ENCODE peak calls at places on chromosomes 16 and 17, in seven cellular contexts. R is IMR-90, S is AG09319, D is heart right ventricle, X is AG04449, M is natural killer cell, W is mesothelial cell of epicardium. C is an unnamed sample.

GRCh38 chr17:61235821-61236197 is 163.8 kb upstream of the TBX2 start:
- DNase-seq in R (peak), S (no peak), D (no peak), X (peak), M (no peak), W (no peak), C (no peak)

GRCh38 chr17:80957461-80957941 is 34.1 kb upstream of the CHMP6 start:
- DNase-seq in R (no peak), S (no peak), D (no peak), X (no peak), M (no peak), W (no peak), C (peak)

GRCh38 chr17:4607261-4607731 is 23.0 kb downstream of the SMTNL2 start:
- DNase-seq in R (no peak), S (no peak), D (no peak), X (no peak), M (no peak), W (no peak), C (no peak)

GRCh38 chr16:31350275-31351005 is 4.5 kb upstream of the ITGAX start:
- DNase-seq in R (no peak), S (no peak), D (no peak), X (no peak), M (peak), W (no peak), C (peak)

GRCh38 chr17:20967776-20968175 is 75.0 kb downstream of the USP22 start:
- DNase-seq in R (peak), S (no peak), D (no peak), X (no peak), M (no peak), W (no peak), C (no peak)

GRCh38 chr16:23934610-23935009 is 98.8 kb downstream of the PRKCB start:
- DNase-seq in R (no peak), S (no peak), D (no peak), X (no peak), M (no peak), W (no peak), C (no peak)

GRCh38 chr16:30417447-30418349 is 10.3 kb downstream of the ZNF771 start:
- DNase-seq in R (peak), S (peak), D (peak), X (peak), M (peak), W (peak), C (peak)

GRCh38 chr17:78993241-78993956 is 13.7 kb upstream of the LGALS3BP start:
- DNase-seq in R (peak), S (no peak), D (peak), X (no peak), M (no peak), W (peak), C (no peak)

GRCh38 chr16:30518552-30518951 is 7.8 kb downstream of the ZNF768 start:
- DNase-seq in R (no peak), S (no peak), D (no peak), X (no peak), M (no peak), W (no peak), C (no peak)

GRCh38 chr16:12898556-12898955 is 2.8 kb upstream of the SHISA9 start:
- DNase-seq in R (no peak), S (no peak), D (no peak), X (no peak), M (no peak), W (no peak), C (no peak)
- TF ChIP-seq CTCF in R (no peak), S (no peak), D (no peak), X (no peak), M (no peak), W (no peak), C (no peak)

GRCh38 chr16:76059701-76060100 is 217.5 kb upstream of the CNTNAP4 start:
- DNase-seq in R (no peak), S (no peak), D (no peak), X (no peak), M (no peak), W (no peak), C (no peak)
- TF ChIP-seq CTCF in R (no peak), S (no peak), D (no peak), X (no peak), M (no peak), W (no peak), C (no peak)

DNA sequence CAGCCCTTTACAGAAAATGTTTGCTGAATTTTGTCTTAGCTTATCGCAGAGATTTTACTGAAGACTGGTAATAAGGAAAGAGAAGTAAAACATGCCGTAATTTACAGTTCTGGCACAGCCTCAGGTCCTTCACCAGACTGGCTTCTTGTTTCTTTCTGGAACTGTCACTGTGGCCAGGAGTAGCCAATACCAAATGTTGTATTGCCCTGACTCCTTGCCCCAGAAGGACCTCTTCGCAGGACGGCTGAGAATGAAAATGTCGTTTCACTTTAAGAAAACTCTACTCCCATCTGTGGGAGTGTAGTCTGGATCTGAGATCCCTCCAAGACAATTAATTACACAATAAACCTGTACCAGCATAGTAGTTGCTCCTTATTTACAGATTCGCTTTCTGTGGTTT is 95.0 kb upstream of the GOT2 start:
- DNase-seq in R (no peak), S (no peak), D (no peak), X (no peak), M (no peak), W (no peak), C (no peak)
- TF ChIP-seq CTCF in R (no peak), S (no peak), D (no peak), X (no peak), M (no peak), W (no peak), C (no peak)

GRCh38 chr16:4641876-4642275 is 17.2 kb downstream of the MGRN1 start:
- DNase-seq in R (no peak), S (no peak), D (no peak), X (no peak), M (no peak), W (no peak), C (no peak)
- TF ChIP-seq CTCF in R (no peak), S (no peak), D (no peak), X (no peak), M (no peak), W (no peak), C (no peak)

DNA sequence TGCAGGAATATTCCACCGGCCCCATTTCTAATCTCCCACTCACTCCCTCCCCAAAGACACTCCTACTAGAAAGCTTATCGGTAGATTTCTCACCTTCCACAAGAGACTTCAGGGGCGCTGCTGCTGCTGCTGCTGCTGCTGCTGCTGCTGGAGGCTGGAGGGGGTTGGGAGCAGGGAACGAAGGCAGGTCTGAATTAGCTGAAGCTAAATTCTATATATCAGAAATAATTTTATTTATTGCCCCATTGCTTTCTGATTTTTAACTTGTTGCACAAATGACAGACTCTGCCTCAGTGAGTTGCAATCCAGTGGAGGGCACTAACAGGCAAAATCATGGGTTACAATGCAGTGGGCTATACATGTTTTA is 25.8 kb upstream of the HLF start:
- DNase-seq in R (no peak), S (no peak), D (no peak), X (no peak), M (no peak), W (no peak), C (no peak)
- TF ChIP-seq CTCF in R (no peak), S (no peak), D (no peak), X (no peak), M (no peak), W (no peak), C (no peak)

GRCh38 chr17:51734462-51734861 is 424.1 kb downstream of the CA10 start:
- DNase-seq in R (no peak), S (no peak), D (peak), X (no peak), M (no peak), W (no peak), C (no peak)
- TF ChIP-seq CTCF in R (no peak), S (no peak), D (peak), X (peak), M (no peak), W (peak), C (no peak)